ENCODE peak calls at places on chromosomes 3 and 15, in eight cellular contexts. X is fibroblast of villous mesenchyme; Z is EL; Q is NCI-H510A; U is activated CD4-positive, CD25-positive, alpha-beta regulatory T cell; V is BJ; E is heart left ventricle; B is germinal center. H is an unnamed sample.

GRCh38 chr3:45606991-45607712 is 12.6 kb downstream of the LIMD1 start:
- DNase-seq in X (peak), Z (peak), Q (no peak), U (no peak), V (no peak), E (no peak), B (no peak), H (no peak)

GRCh38 chr3:13404625-13405452 is 15.3 kb downstream of the NUP210 start:
- DNase-seq in X (no peak), Z (no peak), Q (no peak), U (no peak), V (no peak), E (no peak), B (no peak), H (no peak)

GRCh38 chr3:194292331-194292730 is 58.8 kb downstream of the CPN2 start:
- DNase-seq in X (no peak), Z (no peak), Q (no peak), U (no peak), V (no peak), E (no peak), B (no peak), H (no peak)

GRCh38 chr3:133525435-133525834 is 48.1 kb upstream of the CDV3 start:
- DNase-seq in X (no peak), Z (no peak), Q (no peak), U (no peak), V (no peak), E (no peak), B (no peak), H (no peak)

GRCh38 chr15:96348112-96349027 is 17.9 kb downstream of the NR2F2 start:
- DNase-seq in X (peak), Z (no peak), Q (no peak), U (no peak), V (no peak), E (no peak), B (no peak), H (no peak)

GRCh38 chr3:30970183-30970582 is 75.7 kb upstream of the GADL1 start:
- DNase-seq in X (peak), Z (peak), Q (no peak), U (no peak), V (no peak), E (no peak), B (no peak), H (no peak)

GRCh38 chr15:74709011-74709410 is 13.2 kb upstream of the EDC3 start:
- DNase-seq in X (peak), Z (no peak), Q (no peak), U (no peak), V (no peak), E (no peak), B (no peak), H (no peak)

GRCh38 chr15:89399390-89400120 is 64.9 kb upstream of the POLG start:
- DNase-seq in X (peak), Z (peak), Q (no peak), U (peak), V (no peak), E (no peak), B (peak), H (no peak)

GRCh38 chr3:45547764-45548683 is 46.5 kb upstream of the LIMD1 start:
- DNase-seq in X (peak), Z (peak), Q (no peak), U (no peak), V (peak), E (peak), B (no peak), H (no peak)

GRCh38 chr15:84747423-84748273 is 744 bp upstream of the ZNF592 start:
- DNase-seq in X (peak), Z (peak), Q (peak), U (peak), V (no peak), E (peak), B (peak), H (no peak)

GRCh38 chr3:25476639-25477038 is 48.6 kb downstream of the RARB start:
- DNase-seq in X (no peak), Z (no peak), Q (no peak), U (no peak), V (no peak), E (no peak), B (no peak), H (no peak)

GRCh38 chr3:131020122-131020693 is 6.4 kb downstream of the ASTE1 start:
- DNase-seq in X (no peak), Z (no peak), Q (no peak), U (no peak), V (no peak), E (no peak), B (peak), H (no peak)

GRCh38 chr3:117398166-117398954 is 688.8 kb downstream of the TUSC7 start:
- DNase-seq in X (no peak), Z (no peak), Q (peak), U (no peak), V (no peak), E (no peak), B (no peak), H (no peak)

GRCh38 chr3:33218072-33218445 is 551 bp downstream of the SUSD5 start:
- DNase-seq in X (peak), Z (peak), Q (no peak), U (no peak), V (no peak), E (no peak), B (no peak), H (no peak)

GRCh38 chr3:49411550-49411967 is 217 bp downstream of the RHOA start:
- DNase-seq in X (no peak), Z (peak), Q (peak), U (peak), V (no peak), E (peak), B (peak), H (no peak)

GRCh38 chr15:84023636-84024035 is 211.9 kb upstream of the GOLGA6L4 start:
- DNase-seq in X (peak), Z (peak), Q (no peak), U (no peak), V (no peak), E (no peak), B (peak), H (no peak)

GRCh38 chr3:124745756-124746155 is 15.5 kb downstream of the UMPS start:
- DNase-seq in X (no peak), Z (no peak), Q (no peak), U (no peak), V (no peak), E (no peak), B (no peak), H (no peak)

GRCh38 chr3:50567386-50568182 is at the start of gene C3orf18:
- DNase-seq in X (peak), Z (peak), Q (peak), U (peak), V (peak), E (peak), B (peak), H (peak)

GRCh38 chr15:98926236-98926635 is 81.4 kb downstream of the PGPEP1L start:
- DNase-seq in X (no peak), Z (no peak), Q (no peak), U (no peak), V (no peak), E (no peak), B (no peak), H (no peak)

GRCh38 chr15:69303337-69304175 is 4.8 kb downstream of the PAQR5 start:
- DNase-seq in X (peak), Z (peak), Q (no peak), U (no peak), V (no peak), E (no peak), B (no peak), H (no peak)

GRCh38 chr15:47870956-47871625 is 153.8 kb downstream of the SEMA6D start:
- DNase-seq in X (peak), Z (peak), Q (no peak), U (no peak), V (peak), E (no peak), B (no peak), H (no peak)

GRCh38 chr15:68768321-68768720 is 52.4 kb downstream of the ANP32A start:
- DNase-seq in X (no peak), Z (peak), Q (no peak), U (no peak), V (no peak), E (no peak), B (no peak), H (no peak)

GRCh38 chr3:64431717-64432116 is 206.5 kb upstream of the PRICKLE2 start:
- DNase-seq in X (no peak), Z (no peak), Q (no peak), U (no peak), V (no peak), E (no peak), B (no peak), H (no peak)

GRCh38 chr3:152892446-152892845 is 57.5 kb downstream of the P2RY1 start:
- DNase-seq in X (no peak), Z (no peak), Q (no peak), U (no peak), V (no peak), E (no peak), B (no peak), H (no peak)

GRCh38 chr3:139317660-139318430 is 26.0 kb upstream of the MRPS22 start:
- DNase-seq in X (no peak), Z (no peak), Q (no peak), U (no peak), V (no peak), E (no peak), B (no peak), H (no peak)

GRCh38 chr15:72706266-72706665 is 20.3 kb downstream of the BBS4 start:
- DNase-seq in X (no peak), Z (peak), Q (no peak), U (no peak), V (no peak), E (no peak), B (no peak), H (no peak)

GRCh38 chr3:39329493-39329892 is at the start of gene CCR8:
- DNase-seq in X (no peak), Z (no peak), Q (peak), U (no peak), V (no peak), E (no peak), B (no peak), H (no peak)

GRCh38 chr3:152832046-152832445 is 2.9 kb upstream of the P2RY1 start:
- DNase-seq in X (no peak), Z (no peak), Q (no peak), U (no peak), V (no peak), E (no peak), B (no peak), H (no peak)

GRCh38 chr15:69272139-69272538 is 26.6 kb upstream of the PAQR5 start:
- DNase-seq in X (no peak), Z (no peak), Q (no peak), U (no peak), V (no peak), E (no peak), B (no peak), H (no peak)

GRCh38 chr15:37517506-37517905 is 416.9 kb upstream of the TMCO5A start:
- DNase-seq in X (no peak), Z (no peak), Q (no peak), U (no peak), V (no peak), E (no peak), B (no peak), H (no peak)

GRCh38 chr3:53243165-53243564 is 12.7 kb downstream of the TKT start:
- DNase-seq in X (peak), Z (peak), Q (no peak), U (no peak), V (peak), E (no peak), B (no peak), H (no peak)

GRCh38 chr15:89018235-89018634 is 70.0 kb upstream of the ABHD2 start:
- DNase-seq in X (no peak), Z (no peak), Q (no peak), U (no peak), V (no peak), E (peak), B (no peak), H (no peak)

GRCh38 chr3:153628591-153628990 is 466.6 kb downstream of the RAP2B start:
- DNase-seq in X (no peak), Z (no peak), Q (no peak), U (no peak), V (peak), E (peak), B (no peak), H (no peak)

GRCh38 chr3:54600441-54601204 is 327.2 kb downstream of the LRTM1 start:
- DNase-seq in X (no peak), Z (no peak), Q (no peak), U (no peak), V (no peak), E (no peak), B (no peak), H (no peak)

GRCh38 chr3:196757876-196758739 is 18.5 kb downstream of the PAK2 start:
- DNase-seq in X (peak), Z (peak), Q (no peak), U (no peak), V (no peak), E (no peak), B (no peak), H (no peak)